ENCODE peak calls at places on chromosomes 3 and 15, in six cellular contexts. A is CD4-positive, alpha-beta memory T cell; V is upper lobe of right lung; W is GM23338; R is IMR-90; Y is heart left ventricle. N is an unnamed sample. For H3K4me1, the result is how much of the 10 kb centered on the place peaks cover.

GRCh38 chr3:46730819-46731218 is 13.2 kb upstream of the PRSS50 start:
- DNase-seq in Y (no peak), V (no peak), A (no peak), R (no peak), W (no peak), N (no peak)

GRCh38 chr3:58490860-58491501 is 915 bp upstream of the KCTD6 start:
- DNase-seq in V (peak), A (no peak), R (no peak), W (no peak), Y (peak), N (no peak)

GRCh38 chr15:78306176-78306774 is 6.9 kb upstream of the SKIC8 start:
- DNase-seq in Y (no peak), A (no peak), V (no peak), W (no peak), R (peak), N (peak)

GRCh38 chr3:177195941-177196472 is 1.3 kb downstream of the TBL1XR1 start:
- DNase-seq in R (no peak), Y (no peak), W (no peak), A (peak), V (no peak), N (no peak)

GRCh38 chr15:69797051-69797595 is 300.6 kb downstream of the TLE3 start:
- DNase-seq in W (no peak), Y (no peak), V (no peak), A (no peak), R (no peak), N (no peak)

GRCh38 chr3:114645392-114645791 is 351.6 kb downstream of the TIGIT start:
- DNase-seq in V (no peak), R (peak), W (no peak), Y (no peak), A (no peak), N (no peak)

GRCh38 chr3:11539218-11539617 is 104.5 kb downstream of the VGLL4 start:
- DNase-seq in W (no peak), A (no peak), R (no peak), Y (peak), V (peak), N (no peak)

GRCh38 chr3:55329849-55330248 is 157.3 kb downstream of the WNT5A start:
- DNase-seq in Y (no peak), R (peak), A (no peak), W (no peak), V (no peak), N (no peak)

GRCh38 chr3:149848238-149848637 is 35.2 kb downstream of the RNF13 start:
- DNase-seq in V (no peak), Y (no peak), A (no peak), R (no peak), W (no peak), N (no peak)

GRCh38 chr3:105561875-105562274 is 195.2 kb downstream of the ALCAM start:
- DNase-seq in R (no peak), Y (no peak), W (no peak), V (no peak), A (no peak), N (no peak)

GRCh38 chr3:118766306-118766669 is 268.4 kb downstream of the IGSF11 start:
- DNase-seq in Y (no peak), W (no peak), V (no peak), A (no peak), R (no peak), N (no peak)

GRCh38 chr3:14915636-14916222 is 31.7 kb upstream of the NR2C2 start:
- DNase-seq in W (no peak), R (no peak), V (peak), Y (no peak), A (peak), N (no peak)

GRCh38 chr15:67185051-67185450 is 69.4 kb downstream of the AAGAB start:
- DNase-seq in R (no peak), Y (no peak), W (no peak), V (no peak), A (no peak), N (no peak)

GRCh38 chr3:161913786-161914389 is 417.3 kb downstream of the OTOL1 start:
- DNase-seq in V (no peak), A (no peak), W (no peak), Y (no peak), R (peak), N (no peak)

GRCh38 chr3:159840900-159841299 is 147.7 kb upstream of the IL12A start:
- DNase-seq in V (no peak), R (no peak), A (no peak), Y (no peak), W (no peak), N (no peak)

GRCh38 chr15:37765809-37766208 is 168.6 kb upstream of the TMCO5A start:
- DNase-seq in A (no peak), V (no peak), W (peak), Y (no peak), R (peak), N (no peak)

GRCh38 chr15:88708256-88709054 is 69.6 kb downstream of the ISG20 start:
- DNase-seq in Y (no peak), A (no peak), W (no peak), R (no peak), V (no peak), N (no peak)

GRCh38 chr3:8712871-8713360 is 20.7 kb upstream of the CAV3 start:
- DNase-seq in R (no peak), A (no peak), V (no peak), Y (no peak), W (no peak), N (no peak)

GRCh38 chr15:67195305-67195704 is 59.2 kb downstream of the AAGAB start:
- DNase-seq in W (no peak), R (no peak), Y (no peak), A (no peak), V (no peak), N (no peak)

GRCh38 chr3:138600341-138600740 is 6.3 kb upstream of the CEP70 start:
- DNase-seq in A (no peak), V (no peak), W (no peak), R (no peak), Y (no peak), N (no peak)

GRCh38 chr3:123635717-123636116 is 50.9 kb upstream of the HACD2 start:
- DNase-seq in Y (no peak), V (no peak), A (no peak), R (no peak), W (no peak), N (no peak)

GRCh38 chr15:63870043-63870394 is 36.3 kb upstream of the HERC1 start:
- DNase-seq in W (no peak), R (no peak), A (no peak), Y (no peak), V (no peak), N (no peak)

GRCh38 chr15:41992803-41993190 is 20.4 kb upstream of the EHD4 start:
- DNase-seq in R (no peak), Y (no peak), V (peak), A (no peak), W (no peak), N (peak)

GRCh38 chr3:136545664-136546266 is 206.4 kb downstream of the STAG1 start:
- DNase-seq in V (no peak), Y (no peak), R (peak), A (no peak), W (no peak), N (no peak)

GRCh38 chr3:62154457-62155148 is 218.7 kb downstream of the FEZF2 start:
- DNase-seq in V (no peak), W (peak), Y (no peak), R (no peak), A (no peak), N (no peak)

GRCh38 chr15:45184562-45185041 is 3.2 kb downstream of the SHF start:
- DNase-seq in A (no peak), V (no peak), R (no peak), W (no peak), Y (no peak), N (no peak)

GRCh38 chr3:52779411-52780297 is 2.3 kb downstream of the ITIH1 start:
- DNase-seq in W (no peak), Y (no peak), R (no peak), V (peak), A (no peak), N (no peak)

GRCh38 chr3:79041621-79042020 is 726.2 kb downstream of the ROBO1 start:
- DNase-seq in W (no peak), Y (no peak), A (no peak), V (no peak), R (no peak), N (no peak)

GRCh38 chr15:68298882-68299381 is 21.4 kb downstream of the FEM1B start:
- DNase-seq in W (no peak), R (no peak), V (no peak), A (peak), Y (no peak), N (no peak)

GRCh38 chr3:99620077-99620476 is 18.3 kb upstream of the COL8A1 start:
- DNase-seq in A (no peak), R (no peak), W (peak), V (no peak), Y (no peak), N (no peak)

GRCh38 chr15:78767331-78767951 is 43.8 kb downstream of the ADAMTS7 start:
- DNase-seq in R (no peak), Y (peak), V (peak), W (no peak), A (no peak), N (peak)

GRCh38 chr3:113758389-113759029 is 11.7 kb downstream of the ATP6V1A start:
- DNase-seq in Y (no peak), A (no peak), W (no peak), R (peak), V (no peak), N (no peak)

GRCh38 chr3:100899440-100900091 is 93.7 kb downstream of the ABI3BP start:
- DNase-seq in V (no peak), Y (no peak), R (no peak), A (no peak), W (no peak), N (no peak)

GRCh38 chr15:60840703-60841411 is 361.9 kb upstream of the ICE2 start:
- DNase-seq in W (no peak), R (no peak), Y (no peak), V (no peak), A (peak), N (no peak)

GRCh38 chr3:172089250-172089649 is 49.9 kb downstream of the FNDC3B start:
- DNase-seq in A (no peak), V (no peak), Y (no peak), W (no peak), R (no peak), N (no peak)

GRCh38 chr3:8713901-8714759 is 19.5 kb upstream of the CAV3 start:
- DNase-seq in V (no peak), A (no peak), W (peak), R (no peak), Y (no peak), N (no peak)

GRCh38 chr3:52123106-52123708 is 31.0 kb downstream of the POC1A start:
- DNase-seq in Y (peak), A (peak), W (peak), V (peak), R (peak), N (no peak)

DNA sequence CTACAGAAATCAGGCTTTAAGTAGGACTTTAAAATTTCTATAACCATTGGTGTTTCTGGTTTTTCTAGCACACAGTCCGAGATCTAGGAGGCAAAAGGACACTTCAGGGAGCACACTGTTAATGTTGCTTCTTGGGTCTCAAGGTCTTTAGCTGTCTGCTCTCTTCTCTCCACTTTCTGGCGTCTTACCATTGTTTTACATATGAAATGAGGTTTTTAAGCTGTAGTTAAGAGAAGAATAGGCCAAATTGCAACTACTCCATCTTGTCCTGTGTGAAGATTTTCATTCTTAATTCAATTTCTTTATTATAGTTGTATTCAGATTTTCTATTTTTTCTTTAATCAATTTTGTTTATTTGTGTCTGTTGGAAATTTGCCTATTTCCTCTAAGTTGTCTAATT is 151.4 kb downstream of the WNT7A start:
- DNase-seq in W (peak), R (no peak), V (no peak), A (no peak), Y (no peak), N (no peak)
- H3K27ac ChIP-seq in W (peak), R (no peak), V (no peak), A (no peak), Y (no peak), N (no peak)

GRCh38 chr3:10187295-10187876 is 22.7 kb downstream of the IRAK2 start:
- DNase-seq in Y (no peak), R (no peak), V (no peak), A (no peak), W (peak), N (no peak)

GRCh38 chr3:10187944-10188343 is 23.2 kb downstream of the IRAK2 start:
- DNase-seq in Y (no peak), V (no peak), W (no peak), A (no peak), R (no peak), N (no peak)

GRCh38 chr3:10188798-10189556 is 24.3 kb downstream of the IRAK2 start:
- DNase-seq in R (no peak), V (no peak), W (no peak), Y (no peak), A (no peak), N (no peak)

GRCh38 chr3:10184250-10184649 is 19.5 kb downstream of the IRAK2 start:
- DNase-seq in R (no peak), A (no peak), V (no peak), Y (no peak), W (no peak), N (no peak)

DNA sequence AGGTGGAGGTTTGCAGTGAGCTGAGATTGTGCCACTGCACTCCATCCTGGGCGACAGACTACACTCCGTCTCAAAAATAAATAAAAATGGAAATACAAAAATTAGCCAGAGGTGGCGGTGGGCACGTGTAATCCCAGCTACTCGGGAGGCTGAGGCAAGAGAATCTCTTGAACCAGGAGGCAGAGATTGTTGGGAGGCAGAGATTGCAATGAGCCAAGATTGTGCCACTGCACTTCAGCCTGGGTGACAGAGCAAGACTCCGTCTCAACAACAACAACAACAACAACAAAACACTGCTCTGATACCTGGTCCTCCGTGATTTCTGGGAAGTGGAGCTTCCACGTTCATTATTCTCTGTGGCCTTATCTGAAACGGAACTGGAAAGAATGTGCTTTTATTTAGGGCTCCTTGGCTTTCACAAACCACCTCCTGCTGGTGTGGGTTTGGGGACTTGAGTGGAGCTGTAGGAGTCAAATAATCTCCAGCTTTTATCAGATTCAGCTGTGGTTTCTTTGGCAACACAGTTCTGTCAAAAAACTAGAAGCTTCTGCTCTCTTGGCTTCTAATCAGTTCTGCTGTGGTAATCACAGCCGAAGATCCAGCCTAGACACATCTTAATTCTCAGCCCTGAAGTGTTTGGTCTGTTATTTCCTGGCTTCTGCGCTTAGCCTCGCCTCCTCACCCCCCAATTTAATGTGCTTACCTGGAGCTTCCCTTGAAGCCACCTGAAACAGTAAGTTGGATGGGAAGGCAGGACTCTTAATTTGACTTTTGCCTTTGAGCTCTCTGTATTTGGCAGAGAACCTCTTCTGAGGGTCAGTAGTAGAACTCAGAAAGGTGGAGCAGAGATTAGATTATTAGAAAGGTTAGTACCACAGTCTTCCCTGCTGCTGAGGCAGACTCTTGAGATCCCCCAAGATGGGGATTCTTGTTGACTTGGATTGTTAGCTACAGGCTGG is 21.4 kb downstream of the IRAK2 start:
- DNase-seq in V (no peak), R (peak), A (peak), Y (no peak), W (no peak), N (no peak)
- H3K4me1 ChIP-seq in V (half or more), R (under half), A (half or more), Y (under half), W (under half), N (under half)

GRCh38 chr15:33584797-33585196 is 274.0 kb downstream of the RYR3 start:
- DNase-seq in A (no peak), R (peak), Y (no peak), V (no peak), W (no peak), N (no peak)
- H3K27ac ChIP-seq in A (no peak), R (no peak), Y (no peak), V (no peak), W (no peak), N (no peak)

GRCh38 chr3:147368561-147369151 is 37.7 kb downstream of the ZIC4 start:
- DNase-seq in A (no peak), Y (no peak), V (no peak), R (no peak), W (no peak), N (no peak)

GRCh38 chr3:147369231-147369630 is 37.1 kb downstream of the ZIC4 start:
- DNase-seq in V (no peak), W (no peak), A (no peak), Y (no peak), R (no peak), N (no peak)

GRCh38 chr3:147367676-147368075 is 38.7 kb downstream of the ZIC4 start:
- DNase-seq in W (no peak), R (no peak), A (no peak), V (no peak), Y (no peak), N (no peak)

GRCh38 chr3:147369671-147370123 is 36.6 kb downstream of the ZIC4 start:
- DNase-seq in Y (no peak), A (no peak), V (no peak), R (no peak), W (no peak), N (no peak)

DNA sequence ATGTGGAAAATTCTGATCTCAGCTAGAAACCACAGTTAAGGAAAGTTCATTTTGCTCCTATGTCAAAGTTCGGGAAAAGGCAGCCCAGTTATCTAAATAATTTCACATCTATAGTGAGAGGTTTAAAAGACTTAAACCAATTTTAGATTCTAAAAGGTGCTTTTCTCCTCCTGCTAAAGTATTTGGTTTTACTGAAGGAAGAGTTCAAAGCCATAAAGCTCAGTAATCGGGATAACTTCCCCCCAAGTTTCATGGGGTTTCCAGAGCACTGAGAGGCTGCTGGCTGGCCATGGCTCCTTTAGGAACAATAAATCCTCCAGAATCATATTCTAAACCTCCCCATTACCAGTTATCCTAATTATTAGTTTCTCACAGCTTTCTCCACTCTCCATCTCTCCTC is 38.2 kb downstream of the ZIC4 start:
- DNase-seq in W (no peak), V (no peak), Y (no peak), R (no peak), A (no peak), N (no peak)
- H3K4me1 ChIP-seq in W (half or more), V (under half), Y (under half), R (under half), A (under half), N (under half)

GRCh38 chr15:89874926-89875564 is 18.7 kb downstream of the AP3S2 start:
- DNase-seq in R (peak), A (peak), W (peak), Y (peak), V (peak), N (peak)
- H3K27ac ChIP-seq in R (no peak), A (no peak), W (peak), Y (no peak), V (no peak), N (no peak)

GRCh38 chr3:124839896-124840295 is 47.3 kb downstream of the ITGB5 start:
- DNase-seq in R (no peak), W (no peak), Y (no peak), A (no peak), V (no peak), N (no peak)
- H3K4me1 ChIP-seq in R (under half), W (under half), Y (half or more), A (under half), V (under half), N (under half)

GRCh38 chr15:85554852-85555521 is 174.6 kb downstream of the AKAP13 start:
- DNase-seq in V (no peak), R (no peak), W (no peak), A (no peak), Y (no peak), N (no peak)

GRCh38 chr15:85550283-85550682 is 169.9 kb downstream of the AKAP13 start:
- DNase-seq in V (no peak), R (no peak), W (no peak), A (no peak), Y (no peak), N (no peak)

GRCh38 chr15:85556618-85556895 is 176.2 kb downstream of the AKAP13 start:
- DNase-seq in Y (no peak), R (no peak), V (no peak), A (no peak), W (no peak), N (no peak)

GRCh38 chr15:85555875-85556617 is 175.6 kb downstream of the AKAP13 start:
- DNase-seq in Y (no peak), V (no peak), A (no peak), R (no peak), W (no peak), N (no peak)

GRCh38 chr15:85551221-85551832 is 170.9 kb downstream of the AKAP13 start:
- DNase-seq in R (peak), A (no peak), W (no peak), V (no peak), Y (no peak), N (no peak)
- H3K27ac ChIP-seq in R (no peak), A (no peak), W (no peak), V (peak), Y (peak), N (no peak)

DNA sequence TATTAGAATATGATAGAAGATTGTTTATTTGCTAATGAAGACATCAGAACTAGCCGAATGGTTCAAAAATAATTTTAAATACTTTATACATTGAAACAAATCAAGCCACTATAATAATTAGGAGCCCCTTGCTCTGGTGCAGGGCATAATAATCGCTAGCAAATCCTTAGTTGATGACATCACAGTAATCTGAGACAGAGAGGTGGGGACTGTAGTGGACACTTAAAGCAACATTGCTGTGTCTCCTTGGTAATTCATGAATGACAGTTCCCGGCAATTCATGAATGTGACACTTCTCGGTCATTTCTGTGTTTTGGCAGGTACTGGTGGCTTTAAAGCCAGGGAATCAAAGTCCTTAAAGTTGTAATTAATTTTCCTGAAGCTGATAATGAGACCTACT is 114.3 kb downstream of the PPM1L start:
- DNase-seq in W (peak), R (no peak), V (no peak), Y (no peak), A (no peak), N (no peak)
- H3K4me1 ChIP-seq in W (under half), R (under half), V (under half), Y (under half), A (under half), N (under half)